ENCODE peak calls at places on chromosomes 12 and 14, in four cellular contexts. J is suprapubic skin, O is A549, W is fibroblast of the aortic adventitia. K is an unnamed sample.

GRCh38 chr14:34931206-34931605 is 51.6 kb upstream of the SRP54 start:
- DNase-seq in O (no peak), W (peak), J (no peak), K (no peak)

GRCh38 chr12:51403744-51404143 is 12.5 kb upstream of the GALNT6 start:
- DNase-seq in W (no peak), O (no peak), J (no peak), K (no peak)

GRCh38 chr14:85508863-85509262 is 21.1 kb upstream of the FLRT2 start:
- DNase-seq in O (no peak), W (no peak), J (no peak), K (no peak)

GRCh38 chr12:55736780-55737580 is 5.9 kb upstream of the GDF11 start:
- DNase-seq in O (peak), W (peak), J (peak), K (peak)

GRCh38 chr14:52801014-52801708 is 9.8 kb upstream of the GNPNAT1 start:
- DNase-seq in J (no peak), O (no peak), W (peak), K (no peak)

GRCh38 chr12:110498984-110499706 is 2.8 kb downstream of the VPS29 start:
- DNase-seq in O (no peak), J (no peak), W (peak), K (no peak)

GRCh38 chr14:21093018-21093417 is 5.4 kb downstream of the ZNF219 start:
- DNase-seq in W (no peak), O (no peak), J (no peak), K (no peak)

GRCh38 chr14:66508547-66508845 is 549 bp downstream of the GPHN start:
- DNase-seq in W (no peak), O (no peak), J (no peak), K (no peak)

GRCh38 chr14:81169711-81170103 is 51.1 kb downstream of the GTF2A1 start:
- DNase-seq in J (peak), W (peak), O (no peak), K (no peak)

GRCh38 chr12:39369756-39370155 is 73.2 kb downstream of the KIF21A start:
- DNase-seq in W (no peak), J (no peak), O (no peak), K (no peak)

GRCh38 chr12:77540097-77540496 is 290.6 kb upstream of the NAV3 start:
- DNase-seq in O (no peak), W (no peak), J (no peak), K (no peak)

GRCh38 chr12:49868952-49869815 is 26.3 kb upstream of the BCDIN3D start:
- DNase-seq in O (no peak), J (no peak), W (peak), K (peak)

GRCh38 chr12:127294651-127295205 is 972.2 kb upstream of the TMEM132C start:
- DNase-seq in W (no peak), J (no peak), O (no peak), K (no peak)

GRCh38 chr14:51069065-51069464 is 25.8 kb downstream of the TRIM9 start:
- DNase-seq in J (no peak), W (peak), O (no peak), K (no peak)

GRCh38 chr12:104823985-104824441 is 134.1 kb downstream of the SLC41A2 start:
- DNase-seq in J (no peak), O (no peak), W (no peak), K (no peak)

GRCh38 chr12:122322501-122322900 is 56.2 kb upstream of the VPS33A start:
- DNase-seq in O (no peak), W (no peak), J (no peak), K (no peak)

GRCh38 chr12:130423991-130424857 is 86.5 kb downstream of the PIWIL1 start:
- DNase-seq in O (no peak), J (no peak), W (no peak), K (no peak)

GRCh38 chr14:64572721-64573508 is 23.2 kb downstream of the PPP1R36 start:
- DNase-seq in J (no peak), W (no peak), O (no peak), K (no peak)

GRCh38 chr12:59911516-59911915 is 315.7 kb downstream of the SLC16A7 start:
- DNase-seq in O (no peak), W (no peak), J (no peak), K (no peak)

GRCh38 chr14:100535287-100536131 is 51.7 kb downstream of the BEGAIN start:
- DNase-seq in O (no peak), W (no peak), J (peak), K (no peak)

GRCh38 chr14:55160989-55161388 is 30.4 kb downstream of the DLGAP5 start:
- DNase-seq in O (peak), W (peak), J (no peak), K (no peak)

GRCh38 chr12:122126713-122127597 is 47.1 kb downstream of the IL31 start:
- DNase-seq in W (peak), O (peak), J (no peak), K (no peak)

GRCh38 chr12:23484238-23484637 is 465.2 kb downstream of the SOX5 start:
- DNase-seq in J (no peak), O (no peak), W (no peak), K (no peak)

GRCh38 chr12:9378430-9378835 is 170.2 kb upstream of the PZP start:
- DNase-seq in O (peak), J (no peak), W (no peak), K (no peak)

GRCh38 chr14:103118663-103119404 is 4.4 kb upstream of the TNFAIP2 start:
- DNase-seq in O (no peak), J (peak), W (no peak), K (no peak)

GRCh38 chr14:86533834-86534233 is 1003.9 kb downstream of the FLRT2 start:
- DNase-seq in J (no peak), O (no peak), W (no peak), K (no peak)
- TF ChIP-seq CTCF in J (no peak), O (no peak), W (no peak), K (no peak)

DNA sequence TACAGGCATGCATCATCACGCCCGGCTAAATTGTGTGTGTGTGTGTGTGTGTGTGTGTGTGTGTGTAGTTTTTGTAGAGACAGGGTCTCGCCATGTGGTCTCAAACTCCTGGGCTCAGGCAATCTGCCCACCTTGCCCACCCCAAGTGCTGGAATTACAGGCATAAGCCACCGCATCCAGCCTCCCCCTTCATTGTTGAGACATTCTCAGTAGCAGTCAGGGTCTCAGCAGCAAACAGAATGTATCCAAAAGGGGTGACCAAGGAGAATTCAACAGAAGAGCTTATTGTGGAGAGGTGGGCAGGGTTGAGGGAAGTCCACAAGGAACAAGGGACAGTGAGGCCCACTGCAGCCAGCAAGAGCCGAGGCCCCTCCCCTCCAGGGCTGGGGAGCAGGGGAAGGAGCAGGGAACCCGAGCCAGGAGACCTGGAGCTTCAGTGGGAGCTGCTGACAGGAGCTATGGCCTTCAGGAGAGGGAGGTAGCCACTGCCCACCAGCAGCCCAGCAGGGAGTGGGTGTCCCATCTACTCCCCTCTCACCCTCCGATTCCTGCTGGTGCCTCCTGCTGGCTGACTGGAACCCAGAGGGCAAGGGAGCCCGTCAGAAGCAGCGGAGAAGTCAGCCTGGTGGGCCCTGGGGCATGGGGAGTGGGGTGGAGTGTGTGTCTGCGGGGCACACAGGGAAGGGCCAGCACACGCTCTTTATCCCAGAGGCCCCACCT is 37.1 kb upstream of the PLEKHG6 start:
- DNase-seq in W (no peak), O (no peak), J (no peak), K (no peak)
- TF ChIP-seq CTCF in W (no peak), O (no peak), J (no peak), K (no peak)

GRCh38 chr14:36863271-36863670 is 201.6 kb downstream of the PAX9 start:
- DNase-seq in O (no peak), J (no peak), W (peak), K (no peak)
- TF ChIP-seq CTCF in O (no peak), J (no peak), W (no peak), K (no peak)

GRCh38 chr14:102043251-102044025 is 43.4 kb downstream of the HSP90AA1 start:
- DNase-seq in J (no peak), O (no peak), W (no peak), K (no peak)
- TF ChIP-seq CTCF in J (no peak), O (no peak), W (no peak), K (no peak)

GRCh38 chr12:120653611-120654010 is 13.2 kb downstream of the CABP1 start:
- DNase-seq in J (no peak), O (no peak), W (no peak), K (no peak)

GRCh38 chr12:120652671-120653435 is 12.4 kb downstream of the CABP1 start:
- DNase-seq in J (no peak), O (no peak), W (no peak), K (no peak)

GRCh38 chr12:120651821-120652220 is 11.4 kb downstream of the CABP1 start:
- DNase-seq in J (no peak), W (peak), O (no peak), K (no peak)

GRCh38 chr12:120656008-120656407 is 15.6 kb downstream of the CABP1 start:
- DNase-seq in W (no peak), J (no peak), O (no peak), K (no peak)

DNA sequence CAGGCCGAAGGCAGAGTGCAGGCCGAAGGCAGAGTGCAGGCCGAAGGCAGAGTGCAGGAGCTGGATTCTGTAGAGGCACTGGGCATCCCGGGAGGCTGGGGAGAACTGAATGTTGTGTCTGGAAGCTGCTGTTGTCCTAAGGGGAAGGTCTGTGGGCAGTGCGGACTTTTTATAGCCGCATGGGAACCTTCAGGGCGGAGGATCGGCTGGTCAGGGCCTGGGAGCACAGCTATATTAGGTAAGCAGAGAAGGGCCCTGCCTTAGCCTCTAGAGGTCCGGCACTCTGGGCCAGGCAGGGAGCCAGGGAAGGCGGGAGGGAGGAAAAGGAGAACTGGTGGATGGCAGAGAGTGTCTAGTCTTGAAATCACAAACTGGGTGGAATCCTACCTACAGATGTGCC is 14.2 kb downstream of the CABP1 start:
- DNase-seq in O (no peak), W (no peak), J (no peak), K (no peak)
- TF ChIP-seq CTCF in O (no peak), W (no peak), J (no peak), K (no peak)

DNA sequence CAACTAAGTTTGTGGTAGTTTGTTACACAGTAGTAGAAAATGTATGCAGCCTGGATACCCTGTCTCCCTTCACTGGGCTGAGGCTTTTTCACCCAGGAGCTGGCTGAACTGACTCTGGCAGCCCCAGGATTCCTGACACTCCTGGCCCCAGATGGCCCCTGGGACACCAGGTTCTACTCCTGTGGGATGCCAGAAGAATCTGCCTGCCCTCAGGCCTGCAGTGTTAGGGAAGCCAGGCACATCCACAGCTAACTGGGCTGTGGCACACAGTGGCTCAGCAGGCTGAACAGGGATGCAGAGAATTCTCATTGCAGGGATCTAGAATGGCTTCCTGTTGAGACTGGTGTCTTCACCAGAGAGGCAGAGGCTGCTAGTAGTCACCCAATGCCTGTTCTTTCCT is 8.5 kb downstream of the IFI27 start:
- DNase-seq in O (no peak), W (no peak), J (peak), K (peak)
- TF ChIP-seq CTCF in O (no peak), W (no peak), J (no peak), K (no peak)

DNA sequence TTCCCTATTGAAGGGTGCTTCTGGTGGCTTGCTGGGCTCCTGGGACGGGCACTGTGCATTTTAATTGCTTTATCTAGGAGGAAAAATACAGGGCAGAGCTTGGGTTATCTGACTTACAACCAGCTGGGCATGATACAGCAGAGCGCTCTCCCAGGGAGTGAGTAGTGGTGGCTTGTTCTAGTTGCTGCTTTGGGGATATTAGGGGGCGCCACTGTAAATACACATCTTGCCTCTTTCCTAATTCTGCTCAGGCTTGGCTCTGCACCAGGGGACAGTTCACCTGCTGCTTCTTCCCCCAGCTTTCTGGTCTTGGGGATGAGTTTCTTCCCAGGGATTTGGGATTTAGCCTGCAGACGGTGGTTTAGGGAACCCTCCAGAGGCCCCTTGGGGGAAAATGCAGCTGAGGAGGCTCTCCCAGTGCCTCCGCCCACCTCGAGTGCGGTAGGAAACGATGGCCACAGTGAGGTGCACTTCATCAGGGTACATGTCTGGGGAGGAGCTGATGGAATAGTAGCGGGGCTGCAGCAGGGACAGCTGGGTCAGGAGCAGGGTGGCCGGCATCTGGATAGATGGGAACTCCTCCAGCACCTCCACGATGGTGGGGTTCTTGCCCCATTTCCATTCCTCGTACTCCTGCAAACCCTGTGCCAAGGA is 36.9 kb upstream of the FBXO21 start:
- DNase-seq in J (no peak), O (no peak), W (no peak), K (no peak)
- TF ChIP-seq CTCF in J (no peak), O (no peak), W (no peak), K (no peak)

DNA sequence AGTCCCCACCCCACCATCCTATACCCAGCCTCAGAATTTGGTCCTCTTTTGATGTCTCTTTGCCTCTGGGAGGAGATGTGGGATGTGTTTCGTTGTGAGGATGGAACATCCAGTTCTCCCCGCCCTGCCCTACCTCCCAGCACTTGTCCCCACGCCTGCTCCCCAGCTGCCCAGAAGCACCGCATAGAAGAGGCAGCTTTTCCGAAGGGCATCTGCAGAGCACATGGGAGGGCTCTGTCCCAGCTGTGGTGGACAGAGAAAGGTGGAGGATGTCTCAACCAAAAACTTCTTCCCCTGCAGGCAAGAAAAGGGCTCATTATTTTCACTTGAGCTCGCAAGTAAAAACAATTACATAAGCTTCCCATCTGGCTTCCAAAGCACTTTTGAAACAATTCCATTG is 302.6 kb downstream of the PCNX1 start:
- DNase-seq in W (no peak), O (no peak), J (no peak), K (no peak)
- TF ChIP-seq CTCF in W (no peak), O (no peak), J (no peak), K (no peak)

K was measured in omental fat pad.